ENCODE peak calls at places on chromosomes 6 and 20, in four cellular contexts. One of them, this sample, is unnamed.

GRCh38 chr6:33279971-33280511 is 3.1 kb downstream of the B3GALT4 start:
- DNase-seq in putamen: no peak
- DNase-seq in AG08395: peak
- DNase-seq in BE2C: peak
- DNase-seq in this sample: peak

GRCh38 chr6:90080876-90081464 is 186.7 kb downstream of the GJA10 start:
- DNase-seq in putamen: no peak
- DNase-seq in AG08395: no peak
- DNase-seq in BE2C: no peak
- DNase-seq in this sample: no peak

GRCh38 chr6:52540286-52540902 is 36.5 kb downstream of the TRAM2 start:
- DNase-seq in putamen: no peak
- DNase-seq in AG08395: no peak
- DNase-seq in BE2C: no peak
- DNase-seq in this sample: no peak

GRCh38 chr20:940926-941325 is 24.8 kb upstream of the ANGPT4 start:
- DNase-seq in putamen: no peak
- DNase-seq in AG08395: no peak
- DNase-seq in BE2C: no peak
- DNase-seq in this sample: no peak

GRCh38 chr20:58640446-58640845 is 10.6 kb upstream of the STX16 start:
- DNase-seq in putamen: no peak
- DNase-seq in AG08395: peak
- DNase-seq in BE2C: no peak
- DNase-seq in this sample: peak

GRCh38 chr20:39282619-39283092 is 320.5 kb downstream of the DHX35 start:
- DNase-seq in putamen: no peak
- DNase-seq in AG08395: no peak
- DNase-seq in BE2C: no peak
- DNase-seq in this sample: no peak

GRCh38 chr20:62143976-62144825 is 632 bp downstream of the SS18L1 start:
- DNase-seq in putamen: peak
- DNase-seq in AG08395: peak
- DNase-seq in BE2C: peak
- DNase-seq in this sample: peak

GRCh38 chr6:17986656-17987575 is 519 bp downstream of the KIF13A start:
- DNase-seq in putamen: peak
- DNase-seq in AG08395: peak
- DNase-seq in BE2C: peak
- DNase-seq in this sample: peak

GRCh38 chr6:106894978-106895702 is 79.4 kb downstream of the CD24 start:
- DNase-seq in putamen: peak
- DNase-seq in AG08395: no peak
- DNase-seq in BE2C: no peak
- DNase-seq in this sample: peak

GRCh38 chr6:104591573-104592334 is 268.0 kb downstream of the HACE1 start:
- DNase-seq in putamen: no peak
- DNase-seq in AG08395: no peak
- DNase-seq in BE2C: no peak
- DNase-seq in this sample: peak

GRCh38 chr20:52190437-52191131 is 995 bp downstream of the ZFP64 start:
- DNase-seq in putamen: peak
- DNase-seq in AG08395: peak
- DNase-seq in BE2C: peak
- DNase-seq in this sample: peak

GRCh38 chr6:165985281-165985925 is 182.2 kb downstream of the TBXT start:
- DNase-seq in putamen: no peak
- DNase-seq in AG08395: no peak
- DNase-seq in BE2C: no peak
- DNase-seq in this sample: no peak

GRCh38 chr6:112117554-112117953 is 30.2 kb downstream of the FAM229B start:
- DNase-seq in putamen: no peak
- DNase-seq in AG08395: peak
- DNase-seq in BE2C: no peak
- DNase-seq in this sample: peak

GRCh38 chr6:100833972-100834574 is 47.1 kb downstream of the ASCC3 start:
- DNase-seq in putamen: no peak
- DNase-seq in AG08395: peak
- DNase-seq in BE2C: no peak
- DNase-seq in this sample: peak

GRCh38 chr6:155765275-155766194 is 309.9 kb upstream of the NOX3 start:
- DNase-seq in putamen: no peak
- DNase-seq in AG08395: peak
- DNase-seq in BE2C: no peak
- DNase-seq in this sample: peak

GRCh38 chr20:46631212-46631869 is 19.9 kb downstream of the SLC13A3 start:
- DNase-seq in putamen: no peak
- DNase-seq in AG08395: no peak
- DNase-seq in BE2C: no peak
- DNase-seq in this sample: peak

GRCh38 chr6:166151798-166152197 is 15.9 kb downstream of the TBXT start:
- DNase-seq in putamen: no peak
- DNase-seq in AG08395: no peak
- DNase-seq in BE2C: no peak
- DNase-seq in this sample: no peak

GRCh38 chr6:150813993-150814359 is 51.5 kb upstream of the MTHFD1L start:
- DNase-seq in putamen: no peak
- DNase-seq in AG08395: no peak
- DNase-seq in BE2C: no peak
- DNase-seq in this sample: no peak

GRCh38 chr20:38209054-38209675 is 44.1 kb upstream of the TGM2 start:
- DNase-seq in putamen: no peak
- DNase-seq in AG08395: no peak
- DNase-seq in BE2C: no peak
- DNase-seq in this sample: no peak

GRCh38 chr6:109349419-109349987 is 32.8 kb downstream of the CD164 start:
- DNase-seq in putamen: no peak
- DNase-seq in AG08395: peak
- DNase-seq in BE2C: peak
- DNase-seq in this sample: peak

GRCh38 chr6:98526465-98526864 is 307.9 kb upstream of the POU3F2 start:
- DNase-seq in putamen: no peak
- DNase-seq in AG08395: no peak
- DNase-seq in BE2C: no peak
- DNase-seq in this sample: no peak

This sample was measured in fibroblast of villous mesenchyme.